ENCODE peak calls at places on chromosomes 13 and 19, in nine cellular contexts. N is PC-9; F is fibroblast of mammary gland; H is NCI-H510A treated with DMSO at 0.1 percent for 48 hours; J is NAMALWA; D is EL; M is CD4-positive, CD25-positive, alpha-beta regulatory T cell; X is activated effector memory CD4-positive, alpha-beta T cell treated with Interleukin-2 at 50 U/mL for 16 hours; U is T-helper 17 cell. R is an unnamed sample.

GRCh38 chr13:43154839-43155238 is 131.5 kb downstream of the DNAJC15 start:
- DNase-seq in D (no peak), N (no peak), M (no peak), X (no peak), J (no peak), H (no peak), F (no peak), U (no peak), R (no peak)

GRCh38 chr19:11461453-11461852 is 19.4 kb downstream of the ELAVL3 start:
- DNase-seq in U (no peak), H (no peak), M (no peak), X (no peak), J (no peak), D (no peak), F (no peak), N (no peak), R (no peak)

GRCh38 chr19:7068599-7068998 is 904 bp upstream of the ZNF557 start:
- DNase-seq in X (no peak), M (no peak), H (no peak), U (no peak), F (no peak), D (no peak), J (no peak), N (no peak), R (no peak)

GRCh38 chr13:99311748-99312492 is 4.7 kb upstream of the GPR183 start:
- DNase-seq in N (no peak), X (no peak), U (no peak), J (no peak), F (peak; percentile 59), H (no peak), D (no peak), M (no peak), R (no peak)

GRCh38 chr13:86591862-86592261 is 792.6 kb upstream of the SLITRK6 start:
- DNase-seq in M (no peak), U (no peak), H (no peak), F (peak; percentile 42), N (no peak), J (no peak), D (no peak), X (no peak), R (no peak)

GRCh38 chr19:38674388-38675133 is 27.1 kb downstream of the ACTN4 start:
- DNase-seq in J (no peak), D (no peak), H (no peak), X (no peak), U (no peak), M (no peak), N (no peak), F (peak; percentile 61), R (no peak)

GRCh38 chr13:109154146-109154545 is 524.7 kb downstream of the MYO16 start:
- DNase-seq in N (peak; percentile 12), H (no peak), M (no peak), X (no peak), D (peak; percentile 13), F (peak; percentile 41), U (no peak), J (no peak), R (no peak)

GRCh38 chr13:63595811-63596210 is 2180.2 kb upstream of the PCDH20 start:
- DNase-seq in H (no peak), N (no peak), D (no peak), X (no peak), M (no peak), J (no peak), U (no peak), F (no peak), R (no peak)

GRCh38 chr19:18644144-18645034 is 7.6 kb downstream of the KLHL26 start:
- DNase-seq in D (no peak), N (no peak), H (no peak), J (peak; percentile 40), M (no peak), F (peak; percentile 45), U (no peak), X (no peak), R (no peak)

GRCh38 chr13:42836930-42837329 is 55.5 kb downstream of the FAM216B start:
- DNase-seq in D (peak; percentile 42), X (no peak), U (no peak), J (no peak), H (peak; percentile 0), N (no peak), M (peak; percentile 1), F (peak; percentile 89), R (no peak)

GRCh38 chr19:18291590-18292459 is 10.4 kb upstream of the JUND start:
- DNase-seq in X (peak; percentile 65), J (peak; percentile 72), M (peak; percentile 83), H (peak; percentile 66), D (peak; percentile 78), N (peak; percentile 69), F (peak; percentile 77), U (no peak), R (peak; percentile 56)

GRCh38 chr13:46170687-46171086 is 11.3 kb downstream of the LCP1 start:
- DNase-seq in M (peak; percentile 59), D (peak; percentile 3), H (no peak), U (no peak), F (peak; percentile 11), X (no peak), N (no peak), J (peak; percentile 60), R (no peak)

GRCh38 chr13:72514141-72514540 is 213.3 kb downstream of the MZT1 start:
- DNase-seq in M (no peak), J (no peak), H (no peak), U (no peak), N (no peak), D (peak; percentile 9), X (no peak), F (peak; percentile 18), R (no peak)

GRCh38 chr13:40252241-40252640 is 414.2 kb downstream of the FOXO1 start:
- DNase-seq in N (no peak), M (no peak), F (no peak), U (no peak), D (no peak), H (no peak), J (no peak), X (no peak), R (no peak)

GRCh38 chr19:36097036-36097435 is 13.9 kb upstream of the OVOL3 start:
- DNase-seq in J (no peak), M (no peak), N (no peak), H (no peak), X (no peak), D (no peak), U (no peak), F (no peak), R (no peak)

GRCh38 chr13:40271931-40272775 is 394.3 kb downstream of the FOXO1 start:
- DNase-seq in M (peak; percentile 20), D (peak; percentile 69), J (no peak), X (no peak), U (no peak), F (peak; percentile 86), N (peak; percentile 74), H (no peak), R (peak; percentile 26)

GRCh38 chr19:34173145-34173956 is 1.0 kb downstream of the LSM14A start:
- DNase-seq in J (peak; percentile 62), U (no peak), X (no peak), H (peak; percentile 20), N (peak; percentile 70), M (peak; percentile 49), F (peak; percentile 39), D (peak; percentile 62), R (peak; percentile 58)

GRCh38 chr19:54105796-54106195 is 3.1 kb downstream of the NDUFA3 start:
- DNase-seq in D (no peak), N (no peak), X (no peak), H (no peak), J (no peak), U (no peak), M (no peak), F (no peak), R (no peak)

GRCh38 chr19:16566161-16566560 is 6.1 kb downstream of the SLC35E1 start:
- DNase-seq in X (peak; percentile 78), M (peak; percentile 96), F (no peak), D (no peak), U (peak; percentile 71), H (no peak), N (no peak), J (no peak), R (no peak)

GRCh38 chr13:73819711-73820110 is 314.5 kb downstream of the KLF12 start:
- DNase-seq in U (no peak), N (no peak), M (no peak), F (no peak), D (no peak), X (no peak), J (no peak), H (no peak), R (no peak)

GRCh38 chr19:38550376-38550775 is 67.4 kb downstream of the MAP4K1 start:
- DNase-seq in D (no peak), X (no peak), U (no peak), J (no peak), M (no peak), H (no peak), F (no peak), N (no peak), R (no peak)

GRCh38 chr19:7977723-7978040 is 27.8 kb downstream of the ELAVL1 start:
- DNase-seq in X (no peak), F (no peak), U (no peak), J (no peak), H (no peak), D (no peak), N (no peak), M (no peak), R (no peak)

GRCh38 chr13:31913459-31913858 is 118.1 kb upstream of the FRY start:
- DNase-seq in J (no peak), X (no peak), D (peak; percentile 14), M (no peak), F (peak; percentile 22), N (no peak), H (no peak), U (no peak), R (no peak)

GRCh38 chr13:99614465-99614885 is 113.2 kb downstream of the TM9SF2 start:
- DNase-seq in J (peak; percentile 73), H (no peak), N (no peak), F (no peak), X (no peak), D (peak; percentile 6), M (peak; percentile 61), U (no peak), R (no peak)

GRCh38 chr13:98487016-98487415 is 89.9 kb downstream of the STK24 start:
- DNase-seq in J (no peak), U (no peak), M (no peak), X (no peak), H (no peak), D (peak; percentile 31), F (peak; percentile 19), N (no peak), R (no peak)

GRCh38 chr19:2464389-2464788 is 7.6 kb upstream of the LMNB2 start:
- DNase-seq in N (no peak), U (no peak), F (no peak), D (no peak), M (no peak), J (no peak), H (no peak), X (no peak), R (no peak)

GRCh38 chr19:17404621-17405249 is 695 bp downstream of the BST2 start:
- DNase-seq in J (no peak), N (no peak), D (no peak), H (no peak), M (no peak), U (no peak), F (no peak), X (no peak), R (no peak)

GRCh38 chr19:54137913-54138776 is 583 bp downstream of the CNOT3 start:
- DNase-seq in M (peak; percentile 28), F (no peak), N (peak; percentile 32), U (peak; percentile 27), X (no peak), H (no peak), J (no peak), D (no peak), R (no peak)

GRCh38 chr13:109576331-109576813 is 210.0 kb downstream of the IRS2 start:
- DNase-seq in U (no peak), N (no peak), H (peak; percentile 42), F (no peak), X (no peak), M (no peak), J (no peak), D (no peak), R (no peak)

GRCh38 chr13:99757756-99758464 is 213.7 kb downstream of the ZIC5 start:
- DNase-seq in X (no peak), J (no peak), U (no peak), M (no peak), N (no peak), F (no peak), D (no peak), H (no peak), R (no peak)

GRCh38 chr13:85520445-85520844 is 278.8 kb downstream of the SLITRK6 start:
- DNase-seq in U (no peak), D (no peak), X (no peak), N (no peak), M (no peak), F (peak; percentile 45), H (peak; percentile 26), J (no peak), R (no peak)

R was measured in LoVo.